ENCODE peak calls at places on chromosomes 3 and 15, in five cellular contexts. T is chondrocyte, D is T-cell, A is Right ventricle myocardium superior, U is hippocampal formation. Q is an unnamed sample.

GRCh38 chr3:146072824-146073223 is 88.2 kb downstream of the PLOD2 start:
- DNase-seq in T (no peak), D (no peak), A (no peak), U (no peak), Q (no peak)

GRCh38 chr3:187986514-187986934 is 167.4 kb upstream of the LPP start:
- DNase-seq in T (no peak), D (no peak), A (no peak), U (no peak), Q (no peak)

GRCh38 chr3:107227091-107227490 is 150.1 kb upstream of the CCDC54 start:
- DNase-seq in T (no peak), D (no peak), A (no peak), U (no peak), Q (no peak)

GRCh38 chr3:175443682-175444081 is 584.5 kb downstream of the NAALADL2 start:
- DNase-seq in T (no peak), D (no peak), A (no peak), U (no peak), Q (no peak)

GRCh38 chr3:52714335-52715302 is 8.7 kb downstream of the SPCS1 start:
- DNase-seq in T (no peak), D (no peak), A (no peak), U (no peak), Q (no peak)

GRCh38 chr3:150059241-150059640 is 88.5 kb upstream of the PFN2 start:
- DNase-seq in T (no peak), D (no peak), A (no peak), U (no peak), Q (no peak)

GRCh38 chr3:14333215-14333614 is 69.2 kb upstream of the SLC6A6 start:
- DNase-seq in T (no peak), D (no peak), A (no peak), U (no peak), Q (no peak)

GRCh38 chr3:163587342-163587741 is 1491.0 kb downstream of the SI start:
- DNase-seq in T (no peak), D (no peak), A (no peak), U (no peak), Q (no peak)

GRCh38 chr3:122754867-122755835 is 38.5 kb downstream of the HSPBAP1 start:
- DNase-seq in T (no peak), D (no peak), A (no peak), U (no peak), Q (no peak)

GRCh38 chr15:59616390-59616789 is 4.8 kb downstream of the GCNT3 start:
- DNase-seq in T (no peak), D (no peak), A (no peak), U (no peak), Q (no peak)

GRCh38 chr3:24199775-24200247 is 254.7 kb downstream of the NR1D2 start:
- DNase-seq in T (no peak), D (no peak), A (no peak), U (no peak), Q (no peak)

GRCh38 chr15:63240136-63240535 is 37.3 kb upstream of the APH1B start:
- DNase-seq in T (no peak), D (no peak), A (no peak), U (no peak), Q (no peak)

GRCh38 chr15:43955140-43955539 is 128.3 kb downstream of the WDR76 start:
- DNase-seq in T (no peak), D (no peak), A (no peak), U (no peak), Q (no peak)

GRCh38 chr3:174951023-174951422 is 91.9 kb downstream of the NAALADL2 start:
- DNase-seq in T (no peak), D (no peak), A (no peak), U (no peak), Q (no peak)

GRCh38 chr15:51909591-51909990 is 62.0 kb downstream of the LEO1 start:
- DNase-seq in T (no peak), D (no peak), A (no peak), U (no peak), Q (no peak)

GRCh38 chr15:56964182-56964581 is 45.7 kb downstream of the TCF12 start:
- DNase-seq in T (no peak), D (no peak), A (no peak), U (no peak), Q (no peak)

GRCh38 chr15:73922186-73923151 is 3.8 kb upstream of the LOXL1 start:
- DNase-seq in T (peak), D (no peak), A (peak), U (no peak), Q (no peak)

GRCh38 chr3:11734-12133 is 184.8 kb upstream of the CHL1 start:
- DNase-seq in T (no peak), D (no peak), A (peak), U (no peak), Q (no peak)

GRCh38 chr15:77031376-77032050 is 36.6 kb downstream of the PSTPIP1 start:
- DNase-seq in T (peak), D (peak), A (peak), U (no peak), Q (peak)

GRCh38 chr3:39125837-39126500 is 18.5 kb downstream of the TTC21A start:
- DNase-seq in T (peak), D (no peak), A (no peak), U (no peak), Q (no peak)

GRCh38 chr15:85582719-85583089 is 202.3 kb downstream of the AKAP13 start:
- DNase-seq in T (no peak), D (peak), A (peak), U (no peak), Q (no peak)

GRCh38 chr3:27594096-27594690 is 110.0 kb upstream of the SLC4A7 start:
- DNase-seq in T (no peak), D (no peak), A (no peak), U (no peak), Q (no peak)

GRCh38 chr3:69082805-69083204 is 1.9 kb upstream of the ARL6IP5 start:
- DNase-seq in T (no peak), D (peak), A (no peak), U (peak), Q (peak)

GRCh38 chr3:14472471-14473351 is 67.4 kb downstream of the GRIP2 start:
- DNase-seq in T (peak), D (no peak), A (no peak), U (no peak), Q (no peak)

GRCh38 chr15:25410649-25411048 is 28.2 kb downstream of the UBE3A start:
- DNase-seq in T (no peak), D (no peak), A (no peak), U (no peak), Q (no peak)

GRCh38 chr3:40054568-40055222 is 245.3 kb downstream of the MYRIP start:
- DNase-seq in T (no peak), D (no peak), A (no peak), U (no peak), Q (no peak)

GRCh38 chr3:50250514-50250913 is 14.5 kb downstream of the GNAI2 start:
- DNase-seq in T (no peak), D (no peak), A (no peak), U (no peak), Q (no peak)

GRCh38 chr3:43531835-43532234 is 90.0 kb downstream of the ANO10 start:
- DNase-seq in T (no peak), D (no peak), A (no peak), U (no peak), Q (no peak)

GRCh38 chr15:66066005-66066404 is 187.5 kb downstream of the MEGF11 start:
- DNase-seq in T (no peak), D (no peak), A (no peak), U (no peak), Q (no peak)

Q was measured in activated B cell treated with CpG ODN at 0.5 μM for 24 hours.